ENCODE peak calls at places on chromosome 20, in six cellular contexts. H is HS-5; F is activated T-cell treated with anti-CD3 and anti-CD28 coated beads for 24 hours; M is T-helper 1 cell; V is upper lobe of right lung; W is activated effector memory CD4-positive, alpha-beta T cell treated with anti-CD3 and anti-CD28 coated beads, Interleukin-2, amount 50 U/mL, for 16 hours. O is an unnamed sample.

GRCh38 chr20:11807070-11807741 is 110.5 kb upstream of the BTBD3 start:
- DNase-seq in W (no peak), H (peak; percentile 92), V (no peak), M (no peak), F (no peak), O (no peak)

GRCh38 chr20:62832212-62832922 is 15.5 kb downstream of the COL9A3 start:
- DNase-seq in F (no peak), V (no peak), M (no peak), W (no peak), H (no peak), O (no peak)

GRCh38 chr20:34938466-34939163 is 17.0 kb downstream of the GSS start:
- DNase-seq in V (peak; percentile 82), W (no peak), F (no peak), M (no peak), H (no peak), O (no peak)

GRCh38 chr20:37890108-37890507 is 12.8 kb upstream of the VSTM2L start:
- DNase-seq in F (no peak), M (no peak), W (no peak), V (no peak), H (no peak), O (no peak)

GRCh38 chr20:19973920-19974620 is 43.1 kb upstream of the NAA20 start:
- DNase-seq in H (no peak), M (no peak), W (no peak), F (no peak), V (peak; percentile 71), O (peak; percentile 72)

GRCh38 chr20:45067558-45067957 is 33.4 kb downstream of the KCNS1 start:
- DNase-seq in M (no peak), W (no peak), F (no peak), H (no peak), V (no peak), O (no peak)

GRCh38 chr20:37042986-37043972 is 52.5 kb downstream of the RBL1 start:
- DNase-seq in F (peak; percentile 13), H (peak; percentile 42), M (no peak), V (no peak), W (peak; percentile 68), O (no peak)

GRCh38 chr20:15799871-15800270 is 773.4 kb downstream of the KIF16B start:
- DNase-seq in F (no peak), W (no peak), M (no peak), H (peak; percentile 53), V (no peak), O (no peak)

GRCh38 chr20:44537993-44538392 is 16.1 kb upstream of the SERINC3 start:
- DNase-seq in F (no peak), W (no peak), V (no peak), M (no peak), H (no peak), O (no peak)

GRCh38 chr20:59078231-59078630 is 35.6 kb upstream of the PRELID3B start:
- DNase-seq in V (no peak), W (no peak), M (no peak), F (no peak), H (no peak), O (no peak)

GRCh38 chr20:32057785-32058184 is 5.7 kb downstream of the HCK start:
- DNase-seq in V (no peak), H (no peak), M (no peak), W (no peak), F (no peak), O (no peak)

GRCh38 chr20:24485981-24486380 is 16.6 kb downstream of the SYNDIG1 start:
- DNase-seq in V (no peak), M (no peak), F (no peak), W (no peak), H (no peak), O (no peak)

GRCh38 chr20:34390769-34391447 is 27.8 kb downstream of the ITCH start:
- DNase-seq in M (no peak), W (peak; percentile 78), F (peak; percentile 39), V (peak; percentile 66), H (peak; percentile 83), O (peak; percentile 59)

GRCh38 chr20:59402697-59403096 is 102.3 kb downstream of the EDN3 start:
- DNase-seq in M (no peak), H (no peak), W (no peak), F (no peak), V (no peak), O (no peak)

GRCh38 chr20:59596690-59597089 is 7.7 kb upstream of the PHACTR3 start:
- DNase-seq in F (no peak), V (no peak), W (no peak), H (no peak), M (no peak), O (no peak)

GRCh38 chr20:400451-401275 is 7.4 kb upstream of the RBCK1 start:
- DNase-seq in V (no peak), F (no peak), H (no peak), W (no peak), M (no peak), O (no peak)

GRCh38 chr20:38260025-38260377 is 534 bp downstream of the KIAA1755 start:
- DNase-seq in V (no peak), M (no peak), F (no peak), H (no peak), W (no peak), O (no peak)

GRCh38 chr20:60627751-60628565 is 624.1 kb upstream of the CDH4 start:
- DNase-seq in H (no peak), F (no peak), V (no peak), M (no peak), W (no peak), O (no peak)

GRCh38 chr20:32155017-32155965 is 45.8 kb downstream of the TM9SF4 start:
- DNase-seq in W (peak; percentile 72), M (no peak), V (peak; percentile 94), H (peak; percentile 88), F (no peak), O (peak; percentile 79)

GRCh38 chr20:44594730-44595129 is 12.4 kb downstream of the PKIG start:
- DNase-seq in V (no peak), H (no peak), W (no peak), F (no peak), M (no peak), O (peak; percentile 75)

GRCh38 chr20:44700306-44700705 is 14.9 kb upstream of the CCN5 start:
- DNase-seq in W (no peak), H (no peak), V (no peak), M (no peak), F (no peak), O (no peak)

GRCh38 chr20:9353916-9354276 is 160.5 kb upstream of the LAMP5 start:
- DNase-seq in H (no peak), F (no peak), M (no peak), W (no peak), V (no peak), O (no peak)

GRCh38 chr20:24370249-24370648 is 99.2 kb upstream of the SYNDIG1 start:
- DNase-seq in H (no peak), F (no peak), V (no peak), M (no peak), W (no peak), O (no peak)

GRCh38 chr20:54479138-54479906 is 3.9 kb downstream of the DOK5 start:
- DNase-seq in M (no peak), V (no peak), F (no peak), W (no peak), H (no peak), O (no peak)

GRCh38 chr20:13158339-13158738 is 62.7 kb upstream of the ISM1 start:
- DNase-seq in V (no peak), W (no peak), M (no peak), H (no peak), F (no peak), O (no peak)

GRCh38 chr20:62895539-62895938 is 30.8 kb downstream of the DIDO1 start:
- DNase-seq in W (no peak), H (no peak), M (no peak), V (no peak), F (no peak), O (no peak)

GRCh38 chr20:5835234-5835845 is 85.1 kb downstream of the SHLD1 start:
- DNase-seq in V (no peak), W (peak; percentile 68), M (no peak), F (no peak), H (peak; percentile 53), O (no peak)

GRCh38 chr20:37649017-37649416 is 44.8 kb upstream of the CTNNBL1 start:
- DNase-seq in W (no peak), M (no peak), V (no peak), H (no peak), F (no peak), O (no peak)

GRCh38 chr20:34693414-34693813 is 10.7 kb upstream of the TP53INP2 start:
- DNase-seq in H (no peak), F (no peak), V (no peak), W (no peak), M (no peak), O (no peak)

GRCh38 chr20:20594171-20594530 is 118.3 kb downstream of the RALGAPA2 start:
- DNase-seq in V (no peak), H (no peak), M (no peak), F (no peak), W (no peak), O (no peak)

GRCh38 chr20:46614503-46614902 is 36.8 kb downstream of the SLC13A3 start:
- DNase-seq in V (no peak), W (no peak), M (no peak), F (no peak), H (no peak), O (no peak)

GRCh38 chr20:39076958-39077357 is 114.8 kb downstream of the DHX35 start:
- DNase-seq in W (no peak), F (no peak), M (no peak), V (no peak), H (no peak), O (no peak)

GRCh38 chr20:36543187-36544133 is 2.1 kb downstream of the MYL9 start:
- DNase-seq in H (peak; percentile 36), V (no peak), M (no peak), W (no peak), F (no peak), O (no peak)

GRCh38 chr20:31488171-31488570 is 13.1 kb downstream of the REM1 start:
- DNase-seq in H (no peak), F (no peak), W (no peak), M (no peak), V (no peak), O (no peak)

GRCh38 chr20:51310216-51310615 is 232.3 kb downstream of the NFATC2 start:
- DNase-seq in M (no peak), W (no peak), F (no peak), V (no peak), H (no peak), O (no peak)

GRCh38 chr20:10667560-10668167 is 6.1 kb downstream of the JAG1 start:
- DNase-seq in H (no peak), M (no peak), W (no peak), F (no peak), V (no peak), O (no peak)

GRCh38 chr20:37941332-37941731 is 38.4 kb downstream of the VSTM2L start:
- DNase-seq in F (no peak), V (no peak), H (no peak), M (no peak), W (no peak), O (no peak)

GRCh38 chr20:19626896-19627295 is 131.2 kb upstream of the RIN2 start:
- DNase-seq in H (no peak), V (no peak), F (no peak), W (no peak), M (no peak), O (no peak)

O was measured in kidney epithelial cell.